ENCODE peak calls at places on chromosomes 13 and 19, in ten cellular contexts. V is mesothelial cell of epicardium; W is PC-3; T is progenitor cell of endocrine pancreas; A is Calu3; E is GM13977; N is fibroblast of mammary gland; O is brain microvascular endothelial cell; R is CD4-positive, alpha-beta T cell; H is cardiac fibroblast. L is an unnamed sample.

GRCh38 chr13:73657821-73658540 is 476.2 kb downstream of the KLF12 start:
- DNase-seq in V (no peak), W (no peak), T (no peak), A (no peak), E (no peak), N (peak; percentile 71), O (no peak), R (no peak), H (peak; percentile 94), L (no peak)

GRCh38 chr13:93941444-93941843 is 538.0 kb downstream of the DCT start:
- DNase-seq in V (no peak), W (no peak), T (no peak), A (no peak), E (no peak), N (no peak), O (no peak), R (no peak), H (no peak), L (no peak)

GRCh38 chr19:13963603-13964105 is 11.3 kb downstream of the DCAF15 start:
- DNase-seq in V (no peak), W (no peak), T (no peak), A (no peak), E (no peak), N (no peak), O (no peak), R (no peak), H (no peak), L (no peak)

GRCh38 chr19:15161028-15161984 is 39.5 kb downstream of the NOTCH3 start:
- DNase-seq in V (no peak), W (peak; percentile 51), T (no peak), A (peak; percentile 54), E (peak; percentile 76), N (peak; percentile 25), O (no peak), R (no peak), H (peak; percentile 56), L (peak; percentile 32)

GRCh38 chr19:17757125-17757524 is 5.8 kb downstream of the FCHO1 start:
- DNase-seq in V (no peak), W (peak; percentile 79), T (no peak), A (peak; percentile 62), E (no peak), N (peak; percentile 44), O (peak; percentile 56), R (no peak), H (peak; percentile 53), L (no peak)

GRCh38 chr13:23447927-23448326 is 14.4 kb upstream of the SACS start:
- DNase-seq in V (no peak), W (no peak), T (no peak), A (no peak), E (no peak), N (peak; percentile 85), O (no peak), R (no peak), H (peak; percentile 66), L (no peak)

GRCh38 chr19:35353635-35354034 is 4.6 kb upstream of the FFAR3 start:
- DNase-seq in V (no peak), W (no peak), T (no peak), A (no peak), E (peak; percentile 3), N (peak; percentile 19), O (no peak), R (no peak), H (no peak), L (no peak)

GRCh38 chr19:47112166-47112663 is 1.4 kb downstream of the ZC3H4 start:
- DNase-seq in V (peak; percentile 81), W (peak; percentile 68), T (peak; percentile 62), A (peak; percentile 90), E (peak; percentile 80), N (peak; percentile 86), O (peak; percentile 68), R (peak; percentile 90), H (peak; percentile 88), L (peak; percentile 71)

GRCh38 chr19:3700242-3701032 is at the start of gene PIP5K1C:
- DNase-seq in V (peak; percentile 97), W (peak; percentile 79), T (peak; percentile 94), A (peak; percentile 94), E (peak; percentile 99), N (peak; percentile 74), O (peak; percentile 75), R (peak; percentile 93), H (peak; percentile 85), L (peak; percentile 97)

GRCh38 chr19:38361633-38362075 is 12.7 kb upstream of the PSMD8 start:
- DNase-seq in V (no peak), W (peak; percentile 66), T (peak; percentile 77), A (peak; percentile 88), E (peak; percentile 87), N (peak; percentile 52), O (peak; percentile 59), R (peak; percentile 44), H (peak; percentile 72), L (peak; percentile 65)
- TF ChIP-seq CTCF in V (no peak), W (no peak), T (peak; percentile 30), A (peak; percentile 27), E (peak; percentile 19), N (no peak), O (peak; percentile 28), R (no peak), H (peak; percentile 35), L (peak; percentile 48)

DNA sequence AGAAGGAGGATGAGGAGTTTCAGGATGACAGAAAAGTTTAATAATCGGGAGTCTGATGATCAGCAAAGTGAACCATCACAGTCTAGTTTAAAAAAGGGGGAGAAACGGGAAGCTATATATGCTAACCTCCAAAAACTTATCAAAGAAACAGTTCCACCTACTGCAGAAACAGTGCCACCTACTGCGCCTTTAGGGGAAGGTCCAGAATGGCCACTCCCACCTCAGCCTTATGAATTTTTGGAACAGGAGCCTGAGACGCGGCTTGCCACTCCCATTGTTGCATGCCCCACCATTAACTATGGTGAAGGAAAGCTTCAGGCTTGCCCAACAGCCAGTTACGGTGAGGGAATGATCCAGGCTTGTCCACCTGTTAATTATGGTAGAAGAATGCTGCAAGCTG is 929.0 kb downstream of the SLITRK6 start:
- DNase-seq in V (no peak), W (peak; percentile 60), T (no peak), A (no peak), E (no peak), N (peak; percentile 1), O (no peak), R (no peak), H (no peak), L (no peak)
- TF ChIP-seq CTCF in V (no peak), W (peak; percentile 57), T (peak; percentile 24), A (no peak), E (peak; percentile 35), N (peak; percentile 13), O (peak; percentile 18), R (no peak), H (no peak), L (peak; percentile 36)

GRCh38 chr19:679418-680286 is 3.5 kb downstream of the FSTL3 start:
- DNase-seq in V (peak; percentile 69), W (peak; percentile 38), T (no peak), A (peak; percentile 43), E (peak; percentile 74), N (peak; percentile 84), O (no peak), R (no peak), H (peak; percentile 75), L (peak; percentile 38)

GRCh38 chr19:681029-681626 is 4.9 kb downstream of the FSTL3 start:
- DNase-seq in V (no peak), W (peak; percentile 86), T (no peak), A (peak; percentile 81), E (peak; percentile 97), N (no peak), O (no peak), R (no peak), H (no peak), L (no peak)

GRCh38 chr19:681638-682037 is 5.4 kb downstream of the FSTL3 start:
- DNase-seq in V (no peak), W (no peak), T (no peak), A (no peak), E (no peak), N (no peak), O (no peak), R (no peak), H (no peak), L (no peak)

GRCh38 chr19:678791-679388 is 2.7 kb downstream of the FSTL3 start:
- DNase-seq in V (no peak), W (no peak), T (no peak), A (no peak), E (no peak), N (no peak), O (no peak), R (no peak), H (no peak), L (no peak)

DNA sequence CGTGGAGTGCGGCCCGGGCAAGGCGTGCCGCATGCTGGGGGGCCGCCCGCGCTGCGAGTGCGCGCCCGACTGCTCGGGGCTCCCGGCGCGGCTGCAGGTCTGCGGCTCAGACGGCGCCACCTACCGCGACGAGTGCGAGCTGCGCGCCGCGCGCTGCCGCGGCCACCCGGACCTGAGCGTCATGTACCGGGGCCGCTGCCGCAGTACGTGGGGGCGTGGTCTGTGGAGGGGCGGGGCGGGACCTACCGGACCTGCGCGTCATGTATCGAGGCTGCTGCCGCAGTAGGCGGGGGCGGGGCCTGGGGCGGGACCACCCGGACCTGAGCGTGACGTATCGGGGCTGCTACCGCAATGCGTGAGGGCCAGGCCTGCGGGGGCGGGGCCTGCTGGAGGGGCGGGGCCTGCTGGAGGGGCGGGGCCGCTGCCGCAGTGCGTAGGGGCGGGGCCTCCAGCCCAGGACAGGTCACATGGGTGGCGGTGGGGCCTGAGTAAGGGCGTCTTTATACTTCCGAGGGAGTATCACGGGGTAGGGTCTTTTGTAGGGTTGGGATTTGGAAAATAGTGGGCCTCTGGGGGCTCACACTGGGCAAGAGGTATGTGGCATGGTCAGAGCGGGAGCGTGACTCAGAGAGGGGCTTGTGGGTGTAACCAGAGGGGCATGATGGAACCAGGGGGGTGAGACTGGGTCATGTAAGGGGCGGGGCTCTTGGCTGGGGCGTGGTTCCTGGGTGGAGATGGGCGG is 4.3 kb downstream of the FSTL3 start:
- DNase-seq in V (peak; percentile 99), W (peak; percentile 94), T (peak; percentile 99), A (peak; percentile 96), E (peak; percentile 100), N (peak; percentile 96), O (peak; percentile 99), R (peak; percentile 100), H (peak; percentile 99), L (peak; percentile 97)
- TF ChIP-seq CTCF in V (no peak), W (peak; percentile 30), T (peak; percentile 57), A (peak; percentile 19), E (peak; percentile 66), N (no peak), O (peak; percentile 17), R (no peak), H (no peak), L (peak; percentile 57)

DNA sequence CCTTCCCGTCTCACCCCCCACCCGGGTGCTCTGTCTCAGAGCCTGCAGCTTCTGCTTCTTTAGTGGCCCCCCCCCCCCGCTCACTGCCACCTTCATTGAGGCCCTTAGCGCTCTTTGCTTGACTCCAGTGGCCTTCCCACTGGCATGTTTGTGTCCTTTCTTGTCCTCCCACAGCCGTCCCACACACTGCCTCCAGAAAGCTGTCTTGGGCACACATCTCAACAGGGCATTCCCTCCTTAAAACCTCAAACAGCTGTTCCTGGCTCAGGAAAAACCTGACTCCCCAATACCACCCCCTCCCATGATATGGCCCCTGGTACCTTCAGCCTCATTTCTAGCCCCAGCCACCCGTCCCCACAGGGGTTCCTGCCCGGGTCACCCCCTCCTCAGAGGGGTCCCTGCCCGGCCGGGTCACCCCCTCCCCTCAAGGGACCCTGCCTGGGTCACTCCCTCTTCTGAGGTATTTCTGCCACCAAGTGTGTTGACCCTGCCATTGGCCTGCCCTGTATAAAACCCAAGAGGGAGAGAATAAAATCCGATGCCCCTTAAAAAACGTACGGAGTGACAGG is 8.9 kb downstream of the B3GLCT start:
- DNase-seq in V (no peak), W (no peak), T (no peak), A (no peak), E (no peak), N (no peak), O (no peak), R (no peak), H (no peak), L (no peak)
- TF ChIP-seq CTCF in V (no peak), W (no peak), T (no peak), A (no peak), E (no peak), N (no peak), O (no peak), R (no peak), H (no peak), L (no peak)

L was measured in neural crest cell.